ENCODE peak calls at places on chromosomes 13 and 19, in ten cellular contexts. One of them, this sample, is unnamed.

GRCh38 chr13:49353908-49354307 is 90.0 kb downstream of the CAB39L start:
- DNase-seq in upper lobe of left lung: no peak
- DNase-seq in activated T-helper 1 cell treated with anti-CD3 and anti-CD28 coated beads, Interleukin-2, amount 50 U/mL, for 16 hours: no peak
- DNase-seq in type B pancreatic cell: no peak
- DNase-seq in HEK293T: no peak
- DNase-seq in stimulated activated CD4-positive, alpha-beta T cell treated with anti-CD3 and anti-CD28 coated beads, Interleukin-4, amount 100 ng/mL, for 4 hours: no peak
- DNase-seq in GM12892: no peak
- DNase-seq in midbrain: no peak
- DNase-seq in amniotic stem cell: no peak
- DNase-seq in mesendoderm: no peak
- DNase-seq in this sample: no peak

GRCh38 chr13:114096031-114096485 is 36.4 kb downstream of the RASA3 start:
- DNase-seq in upper lobe of left lung: peak; percentile 14
- DNase-seq in activated T-helper 1 cell treated with anti-CD3 and anti-CD28 coated beads, Interleukin-2, amount 50 U/mL, for 16 hours: no peak
- DNase-seq in type B pancreatic cell: no peak
- DNase-seq in HEK293T: no peak
- DNase-seq in stimulated activated CD4-positive, alpha-beta T cell treated with anti-CD3 and anti-CD28 coated beads, Interleukin-4, amount 100 ng/mL, for 4 hours: no peak
- DNase-seq in GM12892: no peak
- DNase-seq in midbrain: no peak
- DNase-seq in amniotic stem cell: no peak
- DNase-seq in mesendoderm: no peak
- DNase-seq in this sample: no peak

GRCh38 chr13:102555914-102556553 is 40.8 kb upstream of the TPP2 start:
- DNase-seq in upper lobe of left lung: no peak
- DNase-seq in activated T-helper 1 cell treated with anti-CD3 and anti-CD28 coated beads, Interleukin-2, amount 50 U/mL, for 16 hours: no peak
- DNase-seq in type B pancreatic cell: no peak
- DNase-seq in HEK293T: peak; percentile 11
- DNase-seq in stimulated activated CD4-positive, alpha-beta T cell treated with anti-CD3 and anti-CD28 coated beads, Interleukin-4, amount 100 ng/mL, for 4 hours: no peak
- DNase-seq in GM12892: no peak
- DNase-seq in midbrain: peak; percentile 53
- DNase-seq in amniotic stem cell: no peak
- DNase-seq in mesendoderm: peak; percentile 53
- DNase-seq in this sample: peak; percentile 39

GRCh38 chr19:9323919-9324583 is at the start of gene ZNF559:
- DNase-seq in upper lobe of left lung: peak; percentile 93
- DNase-seq in activated T-helper 1 cell treated with anti-CD3 and anti-CD28 coated beads, Interleukin-2, amount 50 U/mL, for 16 hours: peak; percentile 95
- DNase-seq in type B pancreatic cell: peak; percentile 98
- DNase-seq in HEK293T: peak; percentile 94
- DNase-seq in stimulated activated CD4-positive, alpha-beta T cell treated with anti-CD3 and anti-CD28 coated beads, Interleukin-4, amount 100 ng/mL, for 4 hours: peak; percentile 97
- DNase-seq in GM12892: peak; percentile 64
- DNase-seq in midbrain: peak; percentile 94
- DNase-seq in amniotic stem cell: peak; percentile 93
- DNase-seq in mesendoderm: peak; percentile 98
- DNase-seq in this sample: peak; percentile 97

GRCh38 chr13:97257800-97258799 is 36.0 kb downstream of the MBNL2 start:
- DNase-seq in upper lobe of left lung: peak; percentile 41
- DNase-seq in activated T-helper 1 cell treated with anti-CD3 and anti-CD28 coated beads, Interleukin-2, amount 50 U/mL, for 16 hours: no peak
- DNase-seq in type B pancreatic cell: no peak
- DNase-seq in HEK293T: peak; percentile 50
- DNase-seq in stimulated activated CD4-positive, alpha-beta T cell treated with anti-CD3 and anti-CD28 coated beads, Interleukin-4, amount 100 ng/mL, for 4 hours: no peak
- DNase-seq in GM12892: no peak
- DNase-seq in midbrain: no peak
- DNase-seq in amniotic stem cell: peak; percentile 66
- DNase-seq in mesendoderm: peak; percentile 97
- DNase-seq in this sample: peak; percentile 50

GRCh38 chr13:59960683-59961082 is 203.0 kb downstream of the DIAPH3 start:
- DNase-seq in upper lobe of left lung: no peak
- DNase-seq in activated T-helper 1 cell treated with anti-CD3 and anti-CD28 coated beads, Interleukin-2, amount 50 U/mL, for 16 hours: no peak
- DNase-seq in type B pancreatic cell: no peak
- DNase-seq in HEK293T: no peak
- DNase-seq in stimulated activated CD4-positive, alpha-beta T cell treated with anti-CD3 and anti-CD28 coated beads, Interleukin-4, amount 100 ng/mL, for 4 hours: no peak
- DNase-seq in GM12892: no peak
- DNase-seq in midbrain: no peak
- DNase-seq in amniotic stem cell: no peak
- DNase-seq in mesendoderm: no peak
- DNase-seq in this sample: no peak

GRCh38 chr13:109541081-109541480 is 245.3 kb downstream of the IRS2 start:
- DNase-seq in upper lobe of left lung: no peak
- DNase-seq in activated T-helper 1 cell treated with anti-CD3 and anti-CD28 coated beads, Interleukin-2, amount 50 U/mL, for 16 hours: no peak
- DNase-seq in type B pancreatic cell: no peak
- DNase-seq in HEK293T: no peak
- DNase-seq in stimulated activated CD4-positive, alpha-beta T cell treated with anti-CD3 and anti-CD28 coated beads, Interleukin-4, amount 100 ng/mL, for 4 hours: no peak
- DNase-seq in GM12892: no peak
- DNase-seq in midbrain: no peak
- DNase-seq in amniotic stem cell: no peak
- DNase-seq in mesendoderm: no peak
- DNase-seq in this sample: no peak

GRCh38 chr13:52010890-52011689 is at the start of gene ATP7B:
- DNase-seq in upper lobe of left lung: peak; percentile 26
- DNase-seq in activated T-helper 1 cell treated with anti-CD3 and anti-CD28 coated beads, Interleukin-2, amount 50 U/mL, for 16 hours: no peak
- DNase-seq in type B pancreatic cell: no peak
- DNase-seq in HEK293T: peak; percentile 33
- DNase-seq in stimulated activated CD4-positive, alpha-beta T cell treated with anti-CD3 and anti-CD28 coated beads, Interleukin-4, amount 100 ng/mL, for 4 hours: peak; percentile 26
- DNase-seq in GM12892: peak; percentile 24
- DNase-seq in midbrain: no peak
- DNase-seq in amniotic stem cell: no peak
- DNase-seq in mesendoderm: peak; percentile 63
- DNase-seq in this sample: peak; percentile 78

GRCh38 chr13:54750521-54750920 is 1721.9 kb downstream of the OLFM4 start:
- DNase-seq in upper lobe of left lung: no peak
- DNase-seq in activated T-helper 1 cell treated with anti-CD3 and anti-CD28 coated beads, Interleukin-2, amount 50 U/mL, for 16 hours: no peak
- DNase-seq in type B pancreatic cell: no peak
- DNase-seq in HEK293T: peak; percentile 15
- DNase-seq in stimulated activated CD4-positive, alpha-beta T cell treated with anti-CD3 and anti-CD28 coated beads, Interleukin-4, amount 100 ng/mL, for 4 hours: no peak
- DNase-seq in GM12892: no peak
- DNase-seq in midbrain: no peak
- DNase-seq in amniotic stem cell: no peak
- DNase-seq in mesendoderm: no peak
- DNase-seq in this sample: no peak

GRCh38 chr13:102768914-102769313 is 4.7 kb downstream of the TEX30 start:
- DNase-seq in upper lobe of left lung: no peak
- DNase-seq in activated T-helper 1 cell treated with anti-CD3 and anti-CD28 coated beads, Interleukin-2, amount 50 U/mL, for 16 hours: no peak
- DNase-seq in type B pancreatic cell: no peak
- DNase-seq in HEK293T: no peak
- DNase-seq in stimulated activated CD4-positive, alpha-beta T cell treated with anti-CD3 and anti-CD28 coated beads, Interleukin-4, amount 100 ng/mL, for 4 hours: no peak
- DNase-seq in GM12892: no peak
- DNase-seq in midbrain: no peak
- DNase-seq in amniotic stem cell: no peak
- DNase-seq in mesendoderm: no peak
- DNase-seq in this sample: no peak

GRCh38 chr13:97240789-97241734 is 18.9 kb downstream of the MBNL2 start:
- DNase-seq in upper lobe of left lung: no peak
- DNase-seq in activated T-helper 1 cell treated with anti-CD3 and anti-CD28 coated beads, Interleukin-2, amount 50 U/mL, for 16 hours: no peak
- DNase-seq in type B pancreatic cell: no peak
- DNase-seq in HEK293T: no peak
- DNase-seq in stimulated activated CD4-positive, alpha-beta T cell treated with anti-CD3 and anti-CD28 coated beads, Interleukin-4, amount 100 ng/mL, for 4 hours: no peak
- DNase-seq in GM12892: no peak
- DNase-seq in midbrain: no peak
- DNase-seq in amniotic stem cell: no peak
- DNase-seq in mesendoderm: no peak
- DNase-seq in this sample: no peak

GRCh38 chr19:12574036-12574435 is 22.8 kb upstream of the ZNF564 start:
- DNase-seq in upper lobe of left lung: no peak
- DNase-seq in activated T-helper 1 cell treated with anti-CD3 and anti-CD28 coated beads, Interleukin-2, amount 50 U/mL, for 16 hours: no peak
- DNase-seq in type B pancreatic cell: no peak
- DNase-seq in HEK293T: no peak
- DNase-seq in stimulated activated CD4-positive, alpha-beta T cell treated with anti-CD3 and anti-CD28 coated beads, Interleukin-4, amount 100 ng/mL, for 4 hours: no peak
- DNase-seq in GM12892: no peak
- DNase-seq in midbrain: no peak
- DNase-seq in amniotic stem cell: no peak
- DNase-seq in mesendoderm: no peak
- DNase-seq in this sample: no peak

GRCh38 chr19:40519352-40520322 is 52.8 kb downstream of the SPTBN4 start:
- DNase-seq in upper lobe of left lung: peak; percentile 25
- DNase-seq in activated T-helper 1 cell treated with anti-CD3 and anti-CD28 coated beads, Interleukin-2, amount 50 U/mL, for 16 hours: no peak
- DNase-seq in type B pancreatic cell: no peak
- DNase-seq in HEK293T: peak; percentile 52
- DNase-seq in stimulated activated CD4-positive, alpha-beta T cell treated with anti-CD3 and anti-CD28 coated beads, Interleukin-4, amount 100 ng/mL, for 4 hours: no peak
- DNase-seq in GM12892: no peak
- DNase-seq in midbrain: no peak
- DNase-seq in amniotic stem cell: no peak
- DNase-seq in mesendoderm: peak; percentile 69
- DNase-seq in this sample: peak; percentile 74

GRCh38 chr19:54444737-54445136 is 4.3 kb upstream of the LENG8 start:
- DNase-seq in upper lobe of left lung: no peak
- DNase-seq in activated T-helper 1 cell treated with anti-CD3 and anti-CD28 coated beads, Interleukin-2, amount 50 U/mL, for 16 hours: no peak
- DNase-seq in type B pancreatic cell: no peak
- DNase-seq in HEK293T: no peak
- DNase-seq in stimulated activated CD4-positive, alpha-beta T cell treated with anti-CD3 and anti-CD28 coated beads, Interleukin-4, amount 100 ng/mL, for 4 hours: no peak
- DNase-seq in GM12892: no peak
- DNase-seq in midbrain: no peak
- DNase-seq in amniotic stem cell: no peak
- DNase-seq in mesendoderm: no peak
- DNase-seq in this sample: no peak

GRCh38 chr13:46667687-46668281 is 114.8 kb downstream of the LRCH1 start:
- DNase-seq in upper lobe of left lung: no peak
- DNase-seq in activated T-helper 1 cell treated with anti-CD3 and anti-CD28 coated beads, Interleukin-2, amount 50 U/mL, for 16 hours: no peak
- DNase-seq in type B pancreatic cell: no peak
- DNase-seq in HEK293T: no peak
- DNase-seq in stimulated activated CD4-positive, alpha-beta T cell treated with anti-CD3 and anti-CD28 coated beads, Interleukin-4, amount 100 ng/mL, for 4 hours: no peak
- DNase-seq in GM12892: no peak
- DNase-seq in midbrain: no peak
- DNase-seq in amniotic stem cell: no peak
- DNase-seq in mesendoderm: no peak
- DNase-seq in this sample: no peak

GRCh38 chr13:28714651-28715050 is 4.1 kb downstream of the SLC46A3 start:
- DNase-seq in upper lobe of left lung: no peak
- DNase-seq in activated T-helper 1 cell treated with anti-CD3 and anti-CD28 coated beads, Interleukin-2, amount 50 U/mL, for 16 hours: no peak
- DNase-seq in type B pancreatic cell: no peak
- DNase-seq in HEK293T: no peak
- DNase-seq in stimulated activated CD4-positive, alpha-beta T cell treated with anti-CD3 and anti-CD28 coated beads, Interleukin-4, amount 100 ng/mL, for 4 hours: no peak
- DNase-seq in GM12892: no peak
- DNase-seq in midbrain: no peak
- DNase-seq in amniotic stem cell: no peak
- DNase-seq in mesendoderm: no peak
- DNase-seq in this sample: no peak

GRCh38 chr13:110047511-110047910 is 259.4 kb downstream of the COL4A1 start:
- DNase-seq in upper lobe of left lung: peak; percentile 84
- DNase-seq in activated T-helper 1 cell treated with anti-CD3 and anti-CD28 coated beads, Interleukin-2, amount 50 U/mL, for 16 hours: no peak
- DNase-seq in type B pancreatic cell: no peak
- DNase-seq in HEK293T: no peak
- DNase-seq in stimulated activated CD4-positive, alpha-beta T cell treated with anti-CD3 and anti-CD28 coated beads, Interleukin-4, amount 100 ng/mL, for 4 hours: no peak
- DNase-seq in GM12892: no peak
- DNase-seq in midbrain: peak; percentile 29
- DNase-seq in amniotic stem cell: no peak
- DNase-seq in mesendoderm: no peak
- DNase-seq in this sample: no peak

GRCh38 chr19:19816679-19817078 is 4.9 kb downstream of the ZNF506 start:
- DNase-seq in upper lobe of left lung: no peak
- DNase-seq in activated T-helper 1 cell treated with anti-CD3 and anti-CD28 coated beads, Interleukin-2, amount 50 U/mL, for 16 hours: no peak
- DNase-seq in type B pancreatic cell: no peak
- DNase-seq in HEK293T: no peak
- DNase-seq in stimulated activated CD4-positive, alpha-beta T cell treated with anti-CD3 and anti-CD28 coated beads, Interleukin-4, amount 100 ng/mL, for 4 hours: no peak
- DNase-seq in GM12892: no peak
- DNase-seq in midbrain: no peak
- DNase-seq in amniotic stem cell: no peak
- DNase-seq in mesendoderm: peak; percentile 17
- DNase-seq in this sample: no peak

GRCh38 chr19:29422047-29422446 is 103.7 kb upstream of the VSTM2B start:
- DNase-seq in upper lobe of left lung: no peak
- DNase-seq in activated T-helper 1 cell treated with anti-CD3 and anti-CD28 coated beads, Interleukin-2, amount 50 U/mL, for 16 hours: no peak
- DNase-seq in type B pancreatic cell: no peak
- DNase-seq in HEK293T: no peak
- DNase-seq in stimulated activated CD4-positive, alpha-beta T cell treated with anti-CD3 and anti-CD28 coated beads, Interleukin-4, amount 100 ng/mL, for 4 hours: no peak
- DNase-seq in GM12892: no peak
- DNase-seq in midbrain: no peak
- DNase-seq in amniotic stem cell: no peak
- DNase-seq in mesendoderm: no peak
- DNase-seq in this sample: no peak

GRCh38 chr13:47480121-47480520 is 521.0 kb downstream of the SUCLA2 start:
- DNase-seq in upper lobe of left lung: no peak
- DNase-seq in activated T-helper 1 cell treated with anti-CD3 and anti-CD28 coated beads, Interleukin-2, amount 50 U/mL, for 16 hours: no peak
- DNase-seq in type B pancreatic cell: no peak
- DNase-seq in HEK293T: no peak
- DNase-seq in stimulated activated CD4-positive, alpha-beta T cell treated with anti-CD3 and anti-CD28 coated beads, Interleukin-4, amount 100 ng/mL, for 4 hours: no peak
- DNase-seq in GM12892: no peak
- DNase-seq in midbrain: no peak
- DNase-seq in amniotic stem cell: peak; percentile 1
- DNase-seq in mesendoderm: no peak
- DNase-seq in this sample: no peak

GRCh38 chr13:69107436-69107835 is 1000.2 kb upstream of the ATXN8OS start:
- DNase-seq in upper lobe of left lung: no peak
- DNase-seq in activated T-helper 1 cell treated with anti-CD3 and anti-CD28 coated beads, Interleukin-2, amount 50 U/mL, for 16 hours: no peak
- DNase-seq in type B pancreatic cell: no peak
- DNase-seq in HEK293T: no peak
- DNase-seq in stimulated activated CD4-positive, alpha-beta T cell treated with anti-CD3 and anti-CD28 coated beads, Interleukin-4, amount 100 ng/mL, for 4 hours: no peak
- DNase-seq in GM12892: no peak
- DNase-seq in midbrain: no peak
- DNase-seq in amniotic stem cell: no peak
- DNase-seq in mesendoderm: no peak
- DNase-seq in this sample: no peak

GRCh38 chr19:54151362-54152035 is 8.0 kb downstream of the LENG1 start:
- DNase-seq in upper lobe of left lung: no peak
- DNase-seq in activated T-helper 1 cell treated with anti-CD3 and anti-CD28 coated beads, Interleukin-2, amount 50 U/mL, for 16 hours: no peak
- DNase-seq in type B pancreatic cell: no peak
- DNase-seq in HEK293T: no peak
- DNase-seq in stimulated activated CD4-positive, alpha-beta T cell treated with anti-CD3 and anti-CD28 coated beads, Interleukin-4, amount 100 ng/mL, for 4 hours: no peak
- DNase-seq in GM12892: no peak
- DNase-seq in midbrain: no peak
- DNase-seq in amniotic stem cell: no peak
- DNase-seq in mesendoderm: no peak
- DNase-seq in this sample: no peak

This sample was measured in neural progenitor cell.